ENCODE peak calls at places on chromosomes 5 and 9, in ten cellular contexts. S, B, C, X, P, K, A, G, H and L are unnamed samples.

GRCh38 chr9:3360245-3360644 is 165.6 kb downstream of the RFX3 start:
- DNase-seq in B (no peak), P (no peak), K (no peak), A (no peak), X (no peak), C (no peak), H (no peak), G (no peak), S (no peak), L (no peak)

GRCh38 chr5:59582746-59583145 is 310.8 kb downstream of the PDE4D start:
- DNase-seq in X (no peak), K (no peak), S (no peak), G (no peak), H (no peak), B (no peak), P (no peak), C (no peak), A (no peak), L (no peak)

GRCh38 chr9:87844471-87844870 is 38.2 kb upstream of the SPATA31E1 start:
- DNase-seq in H (no peak), C (no peak), K (no peak), X (no peak), P (no peak), G (no peak), B (no peak), S (no peak), A (no peak), L (no peak)

GRCh38 chr5:115132465-115132864 is 37.2 kb downstream of the TRIM36 start:
- DNase-seq in K (no peak), A (no peak), C (no peak), B (no peak), S (no peak), H (no peak), G (no peak), P (no peak), X (no peak), L (peak; percentile 43)

GRCh38 chr9:110463499-110463898 is 116.0 kb downstream of the SVEP1 start:
- DNase-seq in X (no peak), G (no peak), K (no peak), B (no peak), A (no peak), P (no peak), H (no peak), S (no peak), C (no peak), L (no peak)

GRCh38 chr9:2623046-2623865 is 1.7 kb downstream of the VLDLR start:
- DNase-seq in A (no peak), G (peak; percentile 76), P (peak; percentile 43), K (no peak), C (no peak), X (peak; percentile 23), H (no peak), B (peak; percentile 75), S (peak; percentile 60), L (peak; percentile 20)

GRCh38 chr5:98791928-98792580 is 18.6 kb downstream of the RGMB start:
- DNase-seq in H (no peak), S (no peak), K (no peak), X (no peak), A (no peak), B (no peak), G (no peak), C (no peak), P (peak; percentile 53), L (no peak)

GRCh38 chr5:57175586-57175985 is 1.7 kb downstream of the GPBP1 start:
- DNase-seq in K (no peak), S (no peak), A (peak; percentile 26), P (peak; percentile 45), G (no peak), C (no peak), X (no peak), H (no peak), B (no peak), L (peak; percentile 33)

GRCh38 chr9:128987800-128988199 is 40.3 kb downstream of the NUP188 start:
- DNase-seq in B (no peak), S (no peak), A (no peak), P (peak; percentile 92), G (no peak), C (peak; percentile 88), K (peak; percentile 72), X (no peak), H (no peak), L (no peak)

GRCh38 chr9:116656535-116656934 is 30.6 kb upstream of the TRIM32 start:
- DNase-seq in X (no peak), G (no peak), P (no peak), K (no peak), C (no peak), S (no peak), A (no peak), B (no peak), H (no peak), L (no peak)

GRCh38 chr5:127844631-127845030 is 141.4 kb downstream of the CCDC192 start:
- DNase-seq in G (no peak), P (no peak), H (no peak), C (no peak), A (no peak), S (peak; percentile 22), X (no peak), K (no peak), B (no peak), L (no peak)

GRCh38 chr5:170315154-170315553 is 17.6 kb upstream of the LCP2 start:
- DNase-seq in G (no peak), S (peak; percentile 76), K (no peak), A (no peak), B (no peak), H (no peak), X (no peak), P (no peak), C (no peak), L (no peak)

GRCh38 chr5:78526049-78526525 is 122.5 kb downstream of the LHFPL2 start:
- DNase-seq in P (peak; percentile 89), H (no peak), B (no peak), X (no peak), C (no peak), A (no peak), G (no peak), K (peak; percentile 83), S (no peak), L (no peak)

GRCh38 chr5:4977421-4977820 is 162.7 kb upstream of the ADAMTS16 start:
- DNase-seq in H (no peak), C (no peak), K (no peak), S (no peak), A (no peak), G (no peak), P (no peak), X (no peak), B (no peak), L (no peak)